ENCODE peak calls at places on chromosomes 6 and 20, in six cellular contexts. W, B, F, I, T and P are unnamed samples.

GRCh38 chr6:77466055-77467028 is 3.1 kb upstream of the HTR1B start:
- DNase-seq in B (peak), F (peak), I (peak), T (peak), W (peak), P (peak)

GRCh38 chr6:25027221-25027916 is 91.6 kb upstream of the RIPOR2 start:
- DNase-seq in T (peak), I (no peak), W (no peak), B (no peak), F (no peak), P (no peak)

GRCh38 chr20:1499528-1500420 is 8.6 kb upstream of the SIRPB2 start:
- DNase-seq in B (peak), W (no peak), I (no peak), F (no peak), T (no peak), P (no peak)

GRCh38 chr20:63652192-63652980 is 838 bp downstream of the STMN3 start:
- DNase-seq in W (peak), T (peak), F (no peak), I (no peak), B (peak), P (no peak)

GRCh38 chr20:62949153-62949821 is 3.2 kb upstream of the SLC17A9 start:
- DNase-seq in B (no peak), W (no peak), I (no peak), F (no peak), T (no peak), P (no peak)

GRCh38 chr6:113909224-113909856 is 52.2 kb downstream of the MARCKS start:
- DNase-seq in B (peak), I (peak), W (no peak), F (peak), T (no peak), P (peak)

GRCh38 chr20:38412877-38413577 is 22.1 kb downstream of the SNHG17 start:
- DNase-seq in T (peak), F (no peak), W (no peak), B (no peak), I (no peak), P (no peak)

GRCh38 chr6:163356324-163356723 is 58.2 kb upstream of the QKI start:
- DNase-seq in I (peak), W (no peak), T (peak), F (peak), B (no peak), P (no peak)

GRCh38 chr20:33301192-33301930 is 18.3 kb downstream of the BPIFB1 start:
- DNase-seq in I (peak), B (peak), T (no peak), F (no peak), W (no peak), P (no peak)

GRCh38 chr6:166202321-166202733 is 34.7 kb upstream of the TBXT start:
- DNase-seq in F (no peak), W (no peak), T (no peak), I (no peak), B (no peak), P (no peak)

GRCh38 chr6:30782425-30783014 is 38.2 kb upstream of the IER3 start:
- DNase-seq in I (peak), B (no peak), F (peak), T (no peak), W (no peak), P (no peak)

GRCh38 chr6:37171141-37171969 is 1.4 kb downstream of the PIM1 start:
- DNase-seq in B (peak), T (peak), F (peak), W (peak), I (peak), P (peak)
- H3K4ac ChIP-seq in B (peak), T (no peak), F (peak), W (no peak), I (peak), P (no peak)

GRCh38 chr6:84515082-84515481 is 249.3 kb downstream of the TBX18 start:
- DNase-seq in B (no peak), T (no peak), I (no peak), F (no peak), W (no peak), P (no peak)
- H3K27ac ChIP-seq in B (no peak), T (no peak), I (no peak), F (no peak), W (no peak), P (no peak)

GRCh38 chr20:47509685-47510084 is 8.0 kb downstream of the NCOA3 start:
- DNase-seq in B (no peak), I (no peak), W (no peak), T (no peak), F (no peak), P (no peak)
- H3K4ac ChIP-seq in B (no peak), I (no peak), W (no peak), T (no peak), F (no peak), P (no peak)

GRCh38 chr6:91149246-91149645 is 562.4 kb upstream of the MAP3K7 start:
- DNase-seq in W (no peak), B (no peak), F (no peak), I (peak), T (no peak), P (no peak)
- H3K27ac ChIP-seq in W (no peak), B (no peak), F (no peak), I (peak), T (no peak), P (no peak)

DNA sequence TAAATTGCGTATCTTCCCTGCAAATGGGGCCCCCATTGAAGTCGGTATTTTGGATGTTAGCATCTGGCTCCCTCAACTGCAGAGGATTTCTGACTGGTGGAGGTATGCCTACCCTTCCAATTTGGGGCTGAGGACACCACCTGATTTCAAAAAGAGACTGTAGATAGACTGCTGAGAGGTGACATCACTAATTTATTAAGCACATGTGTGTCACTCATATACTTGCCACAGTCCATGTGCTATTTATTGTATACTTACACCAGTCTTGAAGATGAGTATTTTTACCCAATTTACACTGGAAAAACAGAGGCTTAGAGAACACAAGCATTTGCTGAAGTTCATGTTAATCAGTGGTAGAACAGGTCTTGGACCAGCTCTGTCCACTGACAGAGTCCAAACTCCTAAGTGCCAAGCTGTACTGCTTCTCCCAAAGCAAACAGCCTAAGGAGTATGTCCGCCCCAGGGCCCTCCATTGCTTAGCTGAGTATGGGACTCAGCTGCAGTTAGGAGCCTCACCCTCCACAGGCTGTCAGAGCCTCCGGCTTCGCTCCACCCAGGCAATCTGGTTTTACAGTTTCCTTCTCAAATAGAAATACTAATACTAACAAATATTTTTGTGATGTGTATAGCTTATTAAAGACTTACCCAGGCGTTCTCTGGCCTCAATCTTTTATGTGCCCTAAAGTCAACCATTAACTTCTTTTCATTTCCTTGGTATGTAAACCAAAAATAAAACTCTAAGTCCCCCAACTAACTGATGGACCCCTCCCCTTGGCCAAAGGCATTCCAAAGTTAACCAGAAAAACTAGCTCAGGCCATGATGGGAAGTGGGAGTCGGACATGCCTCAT is 17.5 kb downstream of the RIN2 start:
- DNase-seq in I (no peak), T (no peak), F (no peak), W (no peak), B (no peak), P (no peak)
- H3K4ac ChIP-seq in I (no peak), T (no peak), F (peak), W (no peak), B (no peak), P (no peak)

GRCh38 chr6:42618105-42618504 is 54.3 kb downstream of the UBR2 start:
- DNase-seq in B (peak), F (no peak), T (no peak), W (no peak), I (no peak), P (no peak)

GRCh38 chr6:42619963-42620362 is 56.1 kb downstream of the UBR2 start:
- DNase-seq in T (no peak), F (no peak), I (no peak), B (no peak), W (no peak), P (no peak)

GRCh38 chr6:42616716-42617115 is 52.9 kb downstream of the UBR2 start:
- DNase-seq in F (peak), T (no peak), B (no peak), I (no peak), W (no peak), P (no peak)

GRCh38 chr6:42615518-42615917 is 51.7 kb downstream of the UBR2 start:
- DNase-seq in W (no peak), F (no peak), B (no peak), T (no peak), I (no peak), P (no peak)

DNA sequence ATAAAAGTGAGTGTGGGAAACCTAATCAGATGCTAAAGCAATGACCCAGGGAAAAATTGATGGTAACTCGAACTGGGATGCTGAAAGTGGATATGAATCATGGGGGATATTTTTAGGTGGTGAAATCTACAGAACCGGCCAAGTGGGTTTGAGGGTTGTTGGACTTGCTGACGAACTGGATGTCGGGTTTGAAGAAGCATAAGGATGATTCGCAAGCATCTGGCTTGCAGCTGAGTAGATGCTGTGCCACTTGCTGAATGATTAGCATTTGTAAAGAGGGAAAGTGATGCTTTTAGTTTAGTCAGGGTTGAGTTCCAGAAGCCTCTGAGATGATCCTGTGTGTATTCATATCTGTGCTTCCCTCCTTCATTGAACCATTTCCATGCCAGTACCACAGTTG is 54.9 kb downstream of the UBR2 start:
- DNase-seq in T (peak), W (no peak), F (peak), B (no peak), I (no peak), P (no peak)
- H3K27ac ChIP-seq in T (no peak), W (no peak), F (no peak), B (no peak), I (no peak), P (no peak)